ENCODE peak calls at places on chromosomes 2 and 18, in nine cellular contexts. C is GM19239; N is HS-27A; K is T-cell; H is T-helper 1 cell; Y is foreskin keratinocyte; P is M059J; B is Panc1; O is CD8-positive, alpha-beta T cell. F is an unnamed sample.

GRCh38 chr2:65033178-65033577 is 23.0 kb upstream of the CEP68 start:
- DNase-seq in C (no peak), P (peak), N (no peak), B (no peak), H (no peak), O (no peak), Y (no peak), K (no peak), F (no peak)

GRCh38 chr2:239876948-239877289 is 148.2 kb downstream of the NDUFA10 start:
- DNase-seq in C (no peak), B (no peak), H (no peak), Y (no peak), N (no peak), O (peak), P (no peak), K (no peak), F (no peak)

GRCh38 chr2:209307161-209308001 is 116.5 kb upstream of the MAP2 start:
- DNase-seq in C (no peak), P (no peak), N (no peak), H (no peak), Y (no peak), O (no peak), B (no peak), K (no peak), F (no peak)

GRCh38 chr2:158619496-158619895 is 162.7 kb downstream of the PKP4 start:
- DNase-seq in B (peak), Y (peak), P (peak), N (no peak), O (no peak), H (peak), K (no peak), C (no peak), F (no peak)

GRCh38 chr18:21741511-21742322 is 1.1 kb downstream of the MIB1 start:
- DNase-seq in N (no peak), B (no peak), Y (no peak), P (peak), H (peak), K (peak), C (no peak), O (peak), F (no peak)

GRCh38 chr2:203721770-203722169 is 15.3 kb downstream of the CD28 start:
- DNase-seq in C (no peak), H (no peak), P (no peak), O (no peak), B (no peak), K (no peak), N (no peak), Y (no peak), F (no peak)

GRCh38 chr2:14569294-14569693 is 63.2 kb upstream of the LRATD1 start:
- DNase-seq in B (no peak), C (no peak), O (no peak), P (no peak), Y (no peak), N (no peak), K (no peak), H (no peak), F (no peak)

GRCh38 chr2:188285049-188285448 is 6.6 kb upstream of the GULP1 start:
- DNase-seq in C (no peak), P (no peak), K (no peak), Y (no peak), O (no peak), H (no peak), B (no peak), N (no peak), F (no peak)

GRCh38 chr18:6776193-6776592 is 46.7 kb downstream of the ARHGAP28 start:
- DNase-seq in C (no peak), K (no peak), N (no peak), H (no peak), Y (no peak), B (no peak), O (no peak), P (no peak), F (no peak)

GRCh38 chr18:74507927-74508326 is 11.8 kb downstream of the CNDP2 start:
- DNase-seq in P (no peak), N (no peak), Y (no peak), O (no peak), B (no peak), K (no peak), C (no peak), H (no peak), F (no peak)

GRCh38 chr18:77234504-77235365 is 14.9 kb upstream of the GALR1 start:
- DNase-seq in O (no peak), N (no peak), P (no peak), B (no peak), Y (no peak), H (no peak), C (no peak), K (no peak), F (no peak)

GRCh38 chr2:183495589-183496267 is 371.5 kb downstream of the NUP35 start:
- DNase-seq in N (no peak), H (no peak), K (no peak), O (no peak), C (no peak), P (no peak), Y (no peak), B (no peak), F (no peak)

GRCh38 chr18:47915930-47916329 is 14.5 kb downstream of the SMAD2 start:
- DNase-seq in Y (no peak), H (no peak), K (no peak), B (no peak), N (no peak), P (peak), C (no peak), O (no peak), F (no peak)

GRCh38 chr2:67572721-67573485 is 175.8 kb downstream of the ETAA1 start:
- DNase-seq in Y (no peak), H (no peak), K (no peak), P (no peak), N (peak), B (no peak), O (no peak), C (no peak), F (no peak)

GRCh38 chr2:114022360-114023085 is 132.6 kb downstream of the ACTR3 start:
- DNase-seq in B (peak), C (no peak), K (no peak), Y (peak), O (no peak), P (peak), H (no peak), N (peak), F (no peak)

GRCh38 chr2:72925328-72925943 is 8.1 kb downstream of the EMX1 start:
- DNase-seq in O (peak), N (no peak), K (no peak), P (no peak), B (no peak), H (no peak), Y (no peak), C (no peak), F (no peak)

GRCh38 chr2:58039170-58039611 is 7.4 kb upstream of the VRK2 start:
- DNase-seq in H (no peak), Y (no peak), O (no peak), C (no peak), N (no peak), P (peak), B (no peak), K (no peak), F (no peak)

GRCh38 chr18:59197636-59198035 is 22.3 kb upstream of the GRP start:
- DNase-seq in O (no peak), C (no peak), B (no peak), Y (no peak), N (no peak), H (no peak), K (no peak), P (no peak), F (no peak)

GRCh38 chr2:71620851-71621251 is 167.5 kb downstream of the DYSF start:
- DNase-seq in Y (no peak), K (no peak), P (no peak), O (peak), H (no peak), C (no peak), N (no peak), B (no peak), F (no peak)

GRCh38 chr18:41933778-41934177 is 21.3 kb upstream of the PIK3C3 start:
- DNase-seq in C (no peak), B (no peak), P (no peak), N (no peak), O (no peak), Y (no peak), H (no peak), K (no peak), F (no peak)

GRCh38 chr2:173472112-173472511 is 117.4 kb downstream of the CDCA7 start:
- DNase-seq in O (no peak), C (no peak), B (no peak), K (no peak), H (no peak), Y (no peak), P (no peak), N (no peak), F (no peak)

GRCh38 chr2:33020883-33021282 is 74.1 kb downstream of the LTBP1 start:
- DNase-seq in N (no peak), B (no peak), K (no peak), P (no peak), H (no peak), C (no peak), O (no peak), Y (no peak), F (no peak)

GRCh38 chr18:69216390-69216789 is 184.3 kb upstream of the DOK6 start:
- DNase-seq in O (no peak), Y (no peak), K (no peak), C (no peak), P (peak), B (no peak), H (no peak), N (no peak), F (no peak)

GRCh38 chr2:192551760-192552159 is 357.0 kb upstream of the TMEFF2 start:
- DNase-seq in N (no peak), Y (no peak), P (no peak), O (no peak), B (no peak), C (no peak), H (no peak), K (no peak), F (no peak)

GRCh38 chr2:138827426-138828054 is 47.4 kb upstream of the NXPH2 start:
- DNase-seq in K (peak), B (no peak), Y (peak), N (peak), C (peak), H (peak), O (no peak), P (peak), F (peak)

GRCh38 chr18:48861181-48861715 is 89.5 kb downstream of the SMAD7 start:
- DNase-seq in Y (no peak), P (no peak), B (no peak), H (no peak), K (no peak), N (no peak), O (no peak), C (no peak), F (no peak)

GRCh38 chr2:66573412-66573811 is 138.5 kb downstream of the MEIS1 start:
- DNase-seq in N (no peak), K (no peak), C (no peak), B (no peak), Y (no peak), P (no peak), H (no peak), O (no peak), F (no peak)

GRCh38 chr18:35971661-35972196 is 750 bp upstream of the RMP24 start:
- DNase-seq in O (no peak), N (no peak), K (no peak), Y (peak), B (peak), C (no peak), H (no peak), P (no peak), F (no peak)

F was measured in GM18507.